ENCODE peak calls at places on chromosome 2, in six cellular contexts. One of them, this sample, is unnamed.

GRCh38 chr2:175976758-175977157 is 25.3 kb downstream of the LNPK start:
- DNase-seq in GM10248: no peak
- DNase-seq in NCI-H2081: no peak
- DNase-seq in neuronal stem cell: no peak
- DNase-seq in HTR-8/SVneo: no peak
- DNase-seq in NCI-H82: no peak
- DNase-seq in this sample: no peak

GRCh38 chr2:159146930-159147666 is 139.4 kb downstream of the WDSUB1 start:
- DNase-seq in GM10248: no peak
- DNase-seq in NCI-H2081: peak
- DNase-seq in neuronal stem cell: no peak
- DNase-seq in HTR-8/SVneo: no peak
- DNase-seq in NCI-H82: peak
- DNase-seq in this sample: no peak

GRCh38 chr2:120501591-120501990 is 155.7 kb downstream of the INHBB start:
- DNase-seq in GM10248: no peak
- DNase-seq in NCI-H2081: no peak
- DNase-seq in neuronal stem cell: no peak
- DNase-seq in HTR-8/SVneo: no peak
- DNase-seq in NCI-H82: no peak
- DNase-seq in this sample: no peak

GRCh38 chr2:166180951-166181812 is 53.4 kb upstream of the SCN1A start:
- DNase-seq in GM10248: peak
- DNase-seq in NCI-H2081: peak
- DNase-seq in neuronal stem cell: peak
- DNase-seq in HTR-8/SVneo: peak
- DNase-seq in NCI-H82: peak
- DNase-seq in this sample: no peak

GRCh38 chr2:101770672-101771071 is 73.2 kb downstream of the MAP4K4 start:
- DNase-seq in GM10248: peak
- DNase-seq in NCI-H2081: no peak
- DNase-seq in neuronal stem cell: no peak
- DNase-seq in HTR-8/SVneo: peak
- DNase-seq in NCI-H82: peak
- DNase-seq in this sample: no peak

GRCh38 chr2:158232476-158232875 is 130.8 kb downstream of the UPP2 start:
- DNase-seq in GM10248: no peak
- DNase-seq in NCI-H2081: no peak
- DNase-seq in neuronal stem cell: no peak
- DNase-seq in HTR-8/SVneo: peak
- DNase-seq in NCI-H82: no peak
- DNase-seq in this sample: no peak

GRCh38 chr2:64295326-64296149 is 151.3 kb upstream of the PELI1 start:
- DNase-seq in GM10248: peak
- DNase-seq in NCI-H2081: no peak
- DNase-seq in neuronal stem cell: no peak
- DNase-seq in HTR-8/SVneo: no peak
- DNase-seq in NCI-H82: no peak
- DNase-seq in this sample: peak

GRCh38 chr2:210502997-210503621 is 26.6 kb upstream of the LANCL1 start:
- DNase-seq in GM10248: peak
- DNase-seq in NCI-H2081: peak
- DNase-seq in neuronal stem cell: peak
- DNase-seq in HTR-8/SVneo: peak
- DNase-seq in NCI-H82: peak
- DNase-seq in this sample: peak

GRCh38 chr2:74516070-74516633 is 1.9 kb downstream of the TLX2 start:
- DNase-seq in GM10248: peak
- DNase-seq in NCI-H2081: no peak
- DNase-seq in neuronal stem cell: no peak
- DNase-seq in HTR-8/SVneo: no peak
- DNase-seq in NCI-H82: peak
- DNase-seq in this sample: peak

GRCh38 chr2:109208951-109209335 is 79.9 kb downstream of the SH3RF3 start:
- DNase-seq in GM10248: no peak
- DNase-seq in NCI-H2081: no peak
- DNase-seq in neuronal stem cell: no peak
- DNase-seq in HTR-8/SVneo: no peak
- DNase-seq in NCI-H82: no peak
- DNase-seq in this sample: no peak

GRCh38 chr2:168798076-168798887 is 4.2 kb upstream of the NOSTRIN start:
- DNase-seq in GM10248: no peak
- DNase-seq in NCI-H2081: no peak
- DNase-seq in neuronal stem cell: no peak
- DNase-seq in HTR-8/SVneo: no peak
- DNase-seq in NCI-H82: no peak
- DNase-seq in this sample: no peak

GRCh38 chr2:133768261-133769021 is 200.2 kb upstream of the NCKAP5 start:
- DNase-seq in GM10248: no peak
- DNase-seq in NCI-H2081: no peak
- DNase-seq in neuronal stem cell: no peak
- DNase-seq in HTR-8/SVneo: no peak
- DNase-seq in NCI-H82: no peak
- DNase-seq in this sample: no peak

GRCh38 chr2:43161650-43162542 is 64.5 kb downstream of the ZFP36L2 start:
- DNase-seq in GM10248: no peak
- DNase-seq in NCI-H2081: no peak
- DNase-seq in neuronal stem cell: no peak
- DNase-seq in HTR-8/SVneo: no peak
- DNase-seq in NCI-H82: no peak
- DNase-seq in this sample: no peak

GRCh38 chr2:66577331-66578041 is 142.6 kb downstream of the MEIS1 start:
- DNase-seq in GM10248: peak
- DNase-seq in NCI-H2081: no peak
- DNase-seq in neuronal stem cell: no peak
- DNase-seq in HTR-8/SVneo: no peak
- DNase-seq in NCI-H82: peak
- DNase-seq in this sample: no peak

GRCh38 chr2:141654311-141654710 is 476.5 kb downstream of the LRP1B start:
- DNase-seq in GM10248: no peak
- DNase-seq in NCI-H2081: no peak
- DNase-seq in neuronal stem cell: no peak
- DNase-seq in HTR-8/SVneo: no peak
- DNase-seq in NCI-H82: peak
- DNase-seq in this sample: no peak

GRCh38 chr2:162253435-162253834 is 10.2 kb upstream of the FAP start:
- DNase-seq in GM10248: no peak
- DNase-seq in NCI-H2081: no peak
- DNase-seq in neuronal stem cell: no peak
- DNase-seq in HTR-8/SVneo: no peak
- DNase-seq in NCI-H82: peak
- DNase-seq in this sample: no peak

GRCh38 chr2:226703501-226703900 is 96.1 kb downstream of the IRS1 start:
- DNase-seq in GM10248: no peak
- DNase-seq in NCI-H2081: no peak
- DNase-seq in neuronal stem cell: no peak
- DNase-seq in HTR-8/SVneo: no peak
- DNase-seq in NCI-H82: peak
- DNase-seq in this sample: no peak

This sample was measured in stimulated activated CD8-positive, alpha-beta memory T cell treated with anti-CD3 and anti-CD28 coated beads, Interleukin-4, amount 100 ng/mL, for 24 hours.